ENCODE peak calls at places on chromosomes 3 and 15, in nine cellular contexts. X is HTR-8/SVneo; H is activated CD8-positive, alpha-beta T cell treated with anti-CD3 and anti-CD28 coated beads for 36 hours; O is NCI-H2029; Q is activated CD4-positive, alpha-beta T cell treated with anti-CD3 and anti-CD28 coated beads, Interleukin-2, amount 10 ng/mL, durations not matched to agents 7 days and 5 days; S is head of caudate nucleus; V is substantia nigra; I is right cardiac atrium; D is H9. Y is an unnamed sample.
A peak's percentile ranks its signal among the peaks of the same experiment; 100 is the strongest.

GRCh38 chr15:38474155-38474757 is 20.3 kb downstream of the FAM98B start:
- DNase-seq in X (peak; percentile 11), H (peak; percentile 24), O (no peak), Q (peak; percentile 57), S (peak; percentile 40), V (peak; percentile 6), I (no peak), D (no peak), Y (peak; percentile 29)

GRCh38 chr3:43894176-43895049 is 203.7 kb downstream of the ABHD5 start:
- DNase-seq in X (no peak), H (peak; percentile 66), O (peak; percentile 94), Q (peak; percentile 8), S (peak; percentile 56), V (no peak), I (peak; percentile 87), D (peak; percentile 78), Y (peak; percentile 22)

GRCh38 chr3:27861047-27862036 is 139.2 kb upstream of the EOMES start:
- DNase-seq in X (no peak), H (peak; percentile 39), O (no peak), Q (peak; percentile 58), S (no peak), V (no peak), I (no peak), D (no peak), Y (no peak)

GRCh38 chr3:195468841-195469240 is 26.0 kb upstream of the ACAP2 start:
- DNase-seq in X (no peak), H (no peak), O (no peak), Q (no peak), S (no peak), V (no peak), I (no peak), D (no peak), Y (no peak)

GRCh38 chr15:75843618-75844610 is 667 bp downstream of the UBE2Q2 start:
- DNase-seq in X (peak; percentile 33), H (peak; percentile 54), O (no peak), Q (peak; percentile 54), S (peak; percentile 53), V (peak; percentile 50), I (peak; percentile 89), D (peak; percentile 45), Y (no peak)

GRCh38 chr3:177447938-177448337 is 250.7 kb upstream of the TBL1XR1 start:
- DNase-seq in X (no peak), H (no peak), O (peak; percentile 53), Q (no peak), S (no peak), V (no peak), I (no peak), D (no peak), Y (peak; percentile 21)

GRCh38 chr15:72967397-72967796 is 84.9 kb upstream of the NEO1 start:
- DNase-seq in X (no peak), H (no peak), O (no peak), Q (no peak), S (no peak), V (no peak), I (no peak), D (no peak), Y (no peak)

GRCh38 chr3:128623762-128624176 is 26.8 kb downstream of the RPN1 start:
- DNase-seq in X (no peak), H (no peak), O (no peak), Q (no peak), S (no peak), V (no peak), I (no peak), D (no peak), Y (no peak)

GRCh38 chr3:100125539-100125938 is 11.2 kb upstream of the FILIP1L start:
- DNase-seq in X (no peak), H (no peak), O (no peak), Q (no peak), S (no peak), V (no peak), I (no peak), D (no peak), Y (no peak)

GRCh38 chr3:31472479-31473390 is 60.0 kb upstream of the STT3B start:
- DNase-seq in X (no peak), H (peak; percentile 64), O (no peak), Q (no peak), S (no peak), V (no peak), I (no peak), D (no peak), Y (no peak)